ENCODE peak calls at places on chromosomes 5 and 9, in six cellular contexts. N is GM06990, L is RWPE2, K is fibroblast of lung, F is ovary, I is cardiac muscle cell. X is an unnamed sample.

GRCh38 chr9:89038354-89039091 is 47.3 kb downstream of the S1PR3 start:
- DNase-seq in N (no peak), L (no peak), K (peak; percentile 98), F (no peak), I (no peak), X (no peak)

GRCh38 chr5:157563373-157564148 is 12.0 kb downstream of the ADAM19 start:
- DNase-seq in N (no peak), L (no peak), K (peak; percentile 99), F (peak; percentile 37), I (no peak), X (peak; percentile 41)

GRCh38 chr5:91266184-91266705 is 116.9 kb downstream of the ARRDC3 start:
- DNase-seq in N (peak; percentile 26), L (no peak), K (peak; percentile 80), F (no peak), I (no peak), X (no peak)

GRCh38 chr5:175693746-175694145 is 35.9 kb downstream of the HRH2 start:
- DNase-seq in N (no peak), L (peak; percentile 32), K (no peak), F (no peak), I (no peak), X (no peak)

GRCh38 chr5:176596689-176597416 is 13.1 kb downstream of the GPRIN1 start:
- DNase-seq in N (peak; percentile 66), L (peak; percentile 70), K (no peak), F (peak; percentile 15), I (peak; percentile 52), X (no peak)

GRCh38 chr9:64128572-64128971 is 1156.4 kb downstream of the FOXD4L5 start:
- DNase-seq in N (no peak), L (no peak), K (no peak), F (no peak), I (no peak), X (no peak)

GRCh38 chr9:136855461-136856077 is 3.4 kb downstream of the MAMDC4 start:
- DNase-seq in N (peak; percentile 13), L (no peak), K (no peak), F (no peak), I (no peak), X (no peak)

GRCh38 chr5:112276996-112277395 is 142.1 kb downstream of the EPB41L4A start:
- DNase-seq in N (no peak), L (no peak), K (no peak), F (no peak), I (no peak), X (peak; percentile 78)

GRCh38 chr5:67160985-67161384 is 35.6 kb downstream of the CD180 start:
- DNase-seq in N (no peak), L (peak; percentile 71), K (peak; percentile 75), F (no peak), I (no peak), X (no peak)

GRCh38 chr9:8857330-8858249 is 1058.0 kb upstream of the DMAC1 start:
- DNase-seq in N (no peak), L (no peak), K (peak; percentile 52), F (peak; percentile 78), I (peak; percentile 73), X (peak; percentile 66)

GRCh38 chr9:8860925-8861324 is 1061.3 kb upstream of the DMAC1 start:
- DNase-seq in N (no peak), L (no peak), K (peak; percentile 60), F (no peak), I (no peak), X (no peak)

GRCh38 chr9:8856686-8857329 is 1057.2 kb upstream of the DMAC1 start:
- DNase-seq in N (no peak), L (no peak), K (peak; percentile 11), F (no peak), I (peak; percentile 61), X (no peak)

GRCh38 chr9:8859416-8859815 is 1059.8 kb upstream of the DMAC1 start:
- DNase-seq in N (no peak), L (no peak), K (no peak), F (no peak), I (no peak), X (no peak)

GRCh38 chr9:8858250-8859161 is 1058.9 kb upstream of the DMAC1 start:
- DNase-seq in N (no peak), L (no peak), K (peak; percentile 3), F (peak; percentile 47), I (no peak), X (no peak)
- TF ChIP-seq CTCF in N (no peak), L (no peak), K (no peak), F (no peak), I (no peak), X (no peak)

DNA sequence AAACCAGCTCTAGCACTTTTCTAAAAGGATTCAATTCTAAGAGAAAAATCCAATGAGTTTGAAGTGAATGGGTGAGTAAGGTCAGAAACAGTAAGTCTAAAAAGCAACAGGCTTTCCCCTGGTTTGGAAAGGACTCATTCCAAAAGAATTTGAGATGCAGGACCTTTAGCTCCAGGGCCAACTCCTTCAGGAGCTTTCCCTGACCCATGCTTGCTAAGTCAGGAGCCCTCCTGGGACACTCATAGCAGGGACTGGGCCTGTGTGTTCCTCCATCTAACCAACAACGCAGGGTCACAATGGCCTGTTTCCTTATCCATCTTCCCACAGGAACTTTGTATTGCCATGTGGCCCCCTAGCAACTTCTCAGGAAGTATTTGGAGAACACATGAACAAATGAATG is 198.8 kb downstream of the FRMD3 start:
- DNase-seq in N (no peak), L (no peak), K (no peak), F (no peak), I (no peak), X (no peak)
- H3K36me3 ChIP-seq in N (no peaks in the 10 kb centered on the region), L (no peaks in the 10 kb centered on the region), K (no peaks in the 10 kb centered on the region), F (no peaks in the 10 kb centered on the region), I (no peaks in the 10 kb centered on the region), X (no peaks in the 10 kb centered on the region)

GRCh38 chr9:98986866-98987653 is 43.4 kb downstream of the COL15A1 start:
- DNase-seq in N (no peak), L (no peak), K (no peak), F (no peak), I (no peak), X (no peak)

GRCh38 chr9:98992885-98993569 is 49.3 kb downstream of the COL15A1 start:
- DNase-seq in N (no peak), L (no peak), K (no peak), F (no peak), I (no peak), X (no peak)

GRCh38 chr9:98990181-98990870 is 46.6 kb downstream of the COL15A1 start:
- DNase-seq in N (no peak), L (no peak), K (no peak), F (no peak), I (no peak), X (no peak)

GRCh38 chr9:98991981-98992884 is 48.5 kb downstream of the COL15A1 start:
- DNase-seq in N (no peak), L (peak; percentile 61), K (no peak), F (no peak), I (no peak), X (no peak)

GRCh38 chr9:98989036-98990000 is 45.6 kb downstream of the COL15A1 start:
- DNase-seq in N (no peak), L (no peak), K (peak; percentile 100), F (no peak), I (no peak), X (no peak)
- TF ChIP-seq CTCF in N (peak; percentile 13), L (no peak), K (peak; percentile 17), F (no peak), I (peak; percentile 32), X (no peak)

GRCh38 chr5:80474929-80475328 is 13.0 kb upstream of the FAM151B start:
- DNase-seq in N (no peak), L (no peak), K (no peak), F (no peak), I (no peak), X (no peak)
- H3K36me3 ChIP-seq in N (peaks cover 2% of the 10 kb centered on the region), L (peaks cover 85% of the 10 kb centered on the region), K (no peaks in the 10 kb centered on the region), F (no peaks in the 10 kb centered on the region), I (peaks cover 56% of the 10 kb centered on the region), X (peaks cover 36% of the 10 kb centered on the region)

GRCh38 chr5:100904259-100904822 is 1.3 kb upstream of the ST8SIA4 start:
- DNase-seq in N (peak; percentile 69), L (no peak), K (no peak), F (no peak), I (peak; percentile 2), X (no peak)

GRCh38 chr5:100905259-100905914 is 2.3 kb upstream of the ST8SIA4 start:
- DNase-seq in N (peak; percentile 29), L (no peak), K (no peak), F (no peak), I (no peak), X (no peak)

GRCh38 chr5:100903036-100903887 is at the start of gene ST8SIA4:
- DNase-seq in N (peak; percentile 90), L (peak; percentile 63), K (peak; percentile 82), F (no peak), I (peak; percentile 80), X (peak; percentile 90)

GRCh38 chr5:100913298-100913697 is 10.2 kb upstream of the ST8SIA4 start:
- DNase-seq in N (no peak), L (no peak), K (no peak), F (no peak), I (no peak), X (no peak)

GRCh38 chr5:100909034-100909433 is 6.0 kb upstream of the ST8SIA4 start:
- DNase-seq in N (no peak), L (no peak), K (no peak), F (no peak), I (no peak), X (no peak)
- TF ChIP-seq CTCF in N (no peak), L (no peak), K (no peak), F (no peak), I (no peak), X (no peak)

GRCh38 chr9:37436540-37436939 is 14.0 kb downstream of the GRHPR start:
- DNase-seq in N (no peak), L (no peak), K (no peak), F (no peak), I (no peak), X (no peak)
- H3K36me3 ChIP-seq in N (peaks cover 41% of the 10 kb centered on the region), L (peaks cover 83% of the 10 kb centered on the region), K (peaks cover 27% of the 10 kb centered on the region), F (no peaks in the 10 kb centered on the region), I (peaks cover 27% of the 10 kb centered on the region), X (peaks cover 89% of the 10 kb centered on the region)

GRCh38 chr9:18692240-18692639 is 218.3 kb downstream of the ADAMTSL1 start:
- DNase-seq in N (peak; percentile 24), L (no peak), K (no peak), F (no peak), I (peak; percentile 54), X (no peak)
- TF ChIP-seq CTCF in N (no peak), L (no peak), K (no peak), F (no peak), I (no peak), X (no peak)

GRCh38 chr5:115511632-115512031 is 32.9 kb downstream of the FEM1C start:
- DNase-seq in N (no peak), L (no peak), K (no peak), F (no peak), I (no peak), X (no peak)
- H3K36me3 ChIP-seq in N (no peaks in the 10 kb centered on the region), L (no peaks in the 10 kb centered on the region), K (no peaks in the 10 kb centered on the region), F (no peaks in the 10 kb centered on the region), I (no peaks in the 10 kb centered on the region), X (no peaks in the 10 kb centered on the region)

DNA sequence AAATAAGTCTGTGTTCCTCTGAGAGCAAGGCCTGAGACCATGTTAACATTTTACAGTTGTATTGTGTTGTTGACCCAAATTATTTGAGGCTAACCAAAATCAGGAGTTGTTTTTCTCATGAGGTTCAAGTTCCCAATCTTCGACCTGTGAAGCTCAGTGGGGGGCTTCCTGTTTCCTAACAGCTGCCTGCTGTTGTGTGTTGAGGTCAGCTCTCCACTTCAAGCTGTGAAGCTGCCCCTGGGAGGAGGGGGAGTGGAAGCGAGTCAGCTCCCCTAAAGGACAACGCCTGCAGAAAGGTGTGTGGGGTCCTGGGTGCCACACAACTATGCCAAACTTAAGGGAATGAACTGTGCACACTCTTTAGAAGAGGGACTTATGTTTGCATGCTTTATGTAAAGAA is 295.5 kb downstream of the IRX1 start:
- DNase-seq in N (no peak), L (no peak), K (no peak), F (no peak), I (no peak), X (no peak)
- TF ChIP-seq CTCF in N (no peak), L (no peak), K (no peak), F (no peak), I (no peak), X (no peak)

X was measured in WERI-Rb-1.